ENCODE peak calls at places on chromosomes 13 and 19, in ten cellular contexts. One of them, this sample, is unnamed.

GRCh38 chr19:20385056-20385455 is 180.5 kb downstream of the ZNF737 start:
- DNase-seq in HEK293T: no peak
- DNase-seq in EH: no peak
- DNase-seq in H9: no peak
- DNase-seq in hippocampal formation: no peak
- DNase-seq in SK-N-DZ: peak; percentile 92
- DNase-seq in renal cortical epithelial cell: no peak
- DNase-seq in caudate nucleus: no peak
- DNase-seq in ACHN: no peak
- DNase-seq in activated effector memory CD4-positive, alpha-beta T cell treated with anti-CD3 and anti-CD28 coated beads, Interleukin-2, amount 50 U/mL, for 16 hours: no peak
- DNase-seq in this sample: no peak

GRCh38 chr13:98144501-98145350 is 1.8 kb downstream of the FARP1 start:
- DNase-seq in HEK293T: peak; percentile 39
- DNase-seq in EH: peak; percentile 87
- DNase-seq in H9: peak; percentile 41
- DNase-seq in hippocampal formation: peak; percentile 17
- DNase-seq in SK-N-DZ: peak; percentile 59
- DNase-seq in renal cortical epithelial cell: peak; percentile 66
- DNase-seq in caudate nucleus: no peak
- DNase-seq in ACHN: peak; percentile 62
- DNase-seq in activated effector memory CD4-positive, alpha-beta T cell treated with anti-CD3 and anti-CD28 coated beads, Interleukin-2, amount 50 U/mL, for 16 hours: no peak
- DNase-seq in this sample: no peak

GRCh38 chr13:114054269-114054668 is 78.2 kb downstream of the RASA3 start:
- DNase-seq in HEK293T: no peak
- DNase-seq in EH: no peak
- DNase-seq in H9: no peak
- DNase-seq in hippocampal formation: no peak
- DNase-seq in SK-N-DZ: no peak
- DNase-seq in renal cortical epithelial cell: no peak
- DNase-seq in caudate nucleus: no peak
- DNase-seq in ACHN: no peak
- DNase-seq in activated effector memory CD4-positive, alpha-beta T cell treated with anti-CD3 and anti-CD28 coated beads, Interleukin-2, amount 50 U/mL, for 16 hours: no peak
- DNase-seq in this sample: no peak

GRCh38 chr19:51282335-51282734 is 29.1 kb upstream of the IGLON5 start:
- DNase-seq in HEK293T: no peak
- DNase-seq in EH: no peak
- DNase-seq in H9: peak; percentile 13
- DNase-seq in hippocampal formation: no peak
- DNase-seq in SK-N-DZ: no peak
- DNase-seq in renal cortical epithelial cell: no peak
- DNase-seq in caudate nucleus: no peak
- DNase-seq in ACHN: no peak
- DNase-seq in activated effector memory CD4-positive, alpha-beta T cell treated with anti-CD3 and anti-CD28 coated beads, Interleukin-2, amount 50 U/mL, for 16 hours: no peak
- DNase-seq in this sample: no peak

GRCh38 chr13:58620171-58620570 is 988.6 kb downstream of the PCDH17 start:
- DNase-seq in HEK293T: no peak
- DNase-seq in EH: no peak
- DNase-seq in H9: no peak
- DNase-seq in hippocampal formation: no peak
- DNase-seq in SK-N-DZ: peak; percentile 80
- DNase-seq in renal cortical epithelial cell: no peak
- DNase-seq in caudate nucleus: no peak
- DNase-seq in ACHN: no peak
- DNase-seq in activated effector memory CD4-positive, alpha-beta T cell treated with anti-CD3 and anti-CD28 coated beads, Interleukin-2, amount 50 U/mL, for 16 hours: no peak
- DNase-seq in this sample: no peak

GRCh38 chr19:55257461-55258411 is 1.1 kb downstream of the PPP6R1 start:
- DNase-seq in HEK293T: peak; percentile 25
- DNase-seq in EH: peak; percentile 39
- DNase-seq in H9: no peak
- DNase-seq in hippocampal formation: no peak
- DNase-seq in SK-N-DZ: no peak
- DNase-seq in renal cortical epithelial cell: no peak
- DNase-seq in caudate nucleus: no peak
- DNase-seq in ACHN: peak; percentile 21
- DNase-seq in activated effector memory CD4-positive, alpha-beta T cell treated with anti-CD3 and anti-CD28 coated beads, Interleukin-2, amount 50 U/mL, for 16 hours: peak; percentile 73
- DNase-seq in this sample: no peak

GRCh38 chr19:55400281-55401087 is 7.1 kb downstream of the UBE2S start:
- DNase-seq in HEK293T: no peak
- DNase-seq in EH: no peak
- DNase-seq in H9: no peak
- DNase-seq in hippocampal formation: no peak
- DNase-seq in SK-N-DZ: no peak
- DNase-seq in renal cortical epithelial cell: no peak
- DNase-seq in caudate nucleus: no peak
- DNase-seq in ACHN: no peak
- DNase-seq in activated effector memory CD4-positive, alpha-beta T cell treated with anti-CD3 and anti-CD28 coated beads, Interleukin-2, amount 50 U/mL, for 16 hours: no peak
- DNase-seq in this sample: no peak

GRCh38 chr19:27679399-27679798 is 1533.6 kb downstream of the UQCRFS1 start:
- DNase-seq in HEK293T: no peak
- DNase-seq in EH: no peak
- DNase-seq in H9: peak; percentile 1
- DNase-seq in hippocampal formation: no peak
- DNase-seq in SK-N-DZ: no peak
- DNase-seq in renal cortical epithelial cell: no peak
- DNase-seq in caudate nucleus: no peak
- DNase-seq in ACHN: no peak
- DNase-seq in activated effector memory CD4-positive, alpha-beta T cell treated with anti-CD3 and anti-CD28 coated beads, Interleukin-2, amount 50 U/mL, for 16 hours: no peak
- DNase-seq in this sample: no peak

GRCh38 chr13:23375007-23375971 is 58.2 kb downstream of the SACS start:
- DNase-seq in HEK293T: peak; percentile 90
- DNase-seq in EH: peak; percentile 95
- DNase-seq in H9: peak; percentile 98
- DNase-seq in hippocampal formation: peak; percentile 98
- DNase-seq in SK-N-DZ: peak; percentile 87
- DNase-seq in renal cortical epithelial cell: peak; percentile 72
- DNase-seq in caudate nucleus: peak; percentile 96
- DNase-seq in ACHN: peak; percentile 89
- DNase-seq in activated effector memory CD4-positive, alpha-beta T cell treated with anti-CD3 and anti-CD28 coated beads, Interleukin-2, amount 50 U/mL, for 16 hours: peak; percentile 99
- DNase-seq in this sample: peak; percentile 86

GRCh38 chr13:22278336-22278929 is 607.6 kb downstream of the FGF9 start:
- DNase-seq in HEK293T: no peak
- DNase-seq in EH: peak; percentile 8
- DNase-seq in H9: peak; percentile 49
- DNase-seq in hippocampal formation: no peak
- DNase-seq in SK-N-DZ: no peak
- DNase-seq in renal cortical epithelial cell: peak; percentile 29
- DNase-seq in caudate nucleus: no peak
- DNase-seq in ACHN: peak; percentile 22
- DNase-seq in activated effector memory CD4-positive, alpha-beta T cell treated with anti-CD3 and anti-CD28 coated beads, Interleukin-2, amount 50 U/mL, for 16 hours: peak; percentile 83
- DNase-seq in this sample: no peak

GRCh38 chr19:41984961-41985360 is 9.1 kb downstream of the ATP1A3 start:
- DNase-seq in HEK293T: no peak
- DNase-seq in EH: no peak
- DNase-seq in H9: peak; percentile 15
- DNase-seq in hippocampal formation: no peak
- DNase-seq in SK-N-DZ: no peak
- DNase-seq in renal cortical epithelial cell: no peak
- DNase-seq in caudate nucleus: no peak
- DNase-seq in ACHN: no peak
- DNase-seq in activated effector memory CD4-positive, alpha-beta T cell treated with anti-CD3 and anti-CD28 coated beads, Interleukin-2, amount 50 U/mL, for 16 hours: no peak
- DNase-seq in this sample: no peak

GRCh38 chr13:89310943-89311342 is 1639.8 kb downstream of the SLITRK5 start:
- DNase-seq in HEK293T: no peak
- DNase-seq in EH: no peak
- DNase-seq in H9: no peak
- DNase-seq in hippocampal formation: no peak
- DNase-seq in SK-N-DZ: no peak
- DNase-seq in renal cortical epithelial cell: no peak
- DNase-seq in caudate nucleus: no peak
- DNase-seq in ACHN: no peak
- DNase-seq in activated effector memory CD4-positive, alpha-beta T cell treated with anti-CD3 and anti-CD28 coated beads, Interleukin-2, amount 50 U/mL, for 16 hours: no peak
- DNase-seq in this sample: no peak

GRCh38 chr13:110445722-110446569 is 115.6 kb downstream of the RAB20 start:
- DNase-seq in HEK293T: no peak
- DNase-seq in EH: no peak
- DNase-seq in H9: no peak
- DNase-seq in hippocampal formation: no peak
- DNase-seq in SK-N-DZ: no peak
- DNase-seq in renal cortical epithelial cell: no peak
- DNase-seq in caudate nucleus: no peak
- DNase-seq in ACHN: no peak
- DNase-seq in activated effector memory CD4-positive, alpha-beta T cell treated with anti-CD3 and anti-CD28 coated beads, Interleukin-2, amount 50 U/mL, for 16 hours: no peak
- DNase-seq in this sample: no peak

GRCh38 chr13:23794267-23795161 is 94.7 kb downstream of the MIPEP start:
- DNase-seq in HEK293T: no peak
- DNase-seq in EH: peak; percentile 85
- DNase-seq in H9: no peak
- DNase-seq in hippocampal formation: no peak
- DNase-seq in SK-N-DZ: no peak
- DNase-seq in renal cortical epithelial cell: peak; percentile 65
- DNase-seq in caudate nucleus: no peak
- DNase-seq in ACHN: peak; percentile 12
- DNase-seq in activated effector memory CD4-positive, alpha-beta T cell treated with anti-CD3 and anti-CD28 coated beads, Interleukin-2, amount 50 U/mL, for 16 hours: no peak
- DNase-seq in this sample: no peak

GRCh38 chr19:11448923-11449554 is 13.6 kb downstream of the PRKCSH start:
- DNase-seq in HEK293T: no peak
- DNase-seq in EH: no peak
- DNase-seq in H9: no peak
- DNase-seq in hippocampal formation: no peak
- DNase-seq in SK-N-DZ: no peak
- DNase-seq in renal cortical epithelial cell: no peak
- DNase-seq in caudate nucleus: no peak
- DNase-seq in ACHN: no peak
- DNase-seq in activated effector memory CD4-positive, alpha-beta T cell treated with anti-CD3 and anti-CD28 coated beads, Interleukin-2, amount 50 U/mL, for 16 hours: no peak
- DNase-seq in this sample: no peak

GRCh38 chr19:993831-994393 is 6.3 kb upstream of the GRIN3B start:
- DNase-seq in HEK293T: no peak
- DNase-seq in EH: no peak
- DNase-seq in H9: no peak
- DNase-seq in hippocampal formation: no peak
- DNase-seq in SK-N-DZ: no peak
- DNase-seq in renal cortical epithelial cell: no peak
- DNase-seq in caudate nucleus: no peak
- DNase-seq in ACHN: no peak
- DNase-seq in activated effector memory CD4-positive, alpha-beta T cell treated with anti-CD3 and anti-CD28 coated beads, Interleukin-2, amount 50 U/mL, for 16 hours: no peak
- DNase-seq in this sample: no peak